ENCODE peak calls at places on chromosomes 16 and 17, in ten cellular contexts. M is neural progenitor cell, H is GM12865, U is tibial nerve, J is Peyer's patch, B is cardiac muscle cell, W is cardiac fibroblast, I is mucosa of descending colon, D is DND-41, N is GM23248. S is an unnamed sample.

GRCh38 chr16:48611329-48612137 is 1.6 kb upstream of the N4BP1 start:
- DNase-seq in M (no peak), H (peak; percentile 83), U (no peak), J (peak; percentile 84), B (no peak), W (no peak), I (peak; percentile 63), D (no peak), N (no peak), S (peak; percentile 64)

GRCh38 chr17:69575346-69575761 is 160.9 kb downstream of the MAP2K6 start:
- DNase-seq in M (peak; percentile 43), H (peak; percentile 34), U (no peak), J (no peak), B (peak; percentile 87), W (peak; percentile 44), I (no peak), D (no peak), N (peak; percentile 47), S (no peak)

GRCh38 chr17:66349549-66350245 is 47.3 kb downstream of the PRKCA start:
- DNase-seq in M (no peak), H (no peak), U (no peak), J (no peak), B (no peak), W (no peak), I (no peak), D (no peak), N (peak; percentile 12), S (no peak)

GRCh38 chr17:50787106-50787505 is 19.8 kb upstream of the ANKRD40CL start:
- DNase-seq in M (no peak), H (no peak), U (no peak), J (no peak), B (no peak), W (no peak), I (no peak), D (no peak), N (no peak), S (no peak)

GRCh38 chr16:12398029-12398735 is 405.5 kb downstream of the CPPED1 start:
- DNase-seq in M (no peak), H (no peak), U (no peak), J (no peak), B (peak; percentile 19), W (no peak), I (no peak), D (no peak), N (no peak), S (no peak)

GRCh38 chr16:30626230-30626629 is 16.0 kb upstream of the ZNF689 start:
- DNase-seq in M (no peak), H (no peak), U (no peak), J (no peak), B (no peak), W (no peak), I (no peak), D (no peak), N (no peak), S (no peak)

GRCh38 chr17:2122641-2123302 is 67.9 kb downstream of the HIC1 start:
- DNase-seq in M (peak; percentile 50), H (no peak), U (peak; percentile 45), J (peak; percentile 64), B (peak; percentile 89), W (peak; percentile 81), I (peak; percentile 59), D (no peak), N (peak; percentile 14), S (no peak)

GRCh38 chr17:1461193-1461944 is 5.3 kb upstream of the CRK start:
- DNase-seq in M (no peak), H (no peak), U (no peak), J (no peak), B (no peak), W (peak; percentile 21), I (no peak), D (no peak), N (no peak), S (no peak)

DNA sequence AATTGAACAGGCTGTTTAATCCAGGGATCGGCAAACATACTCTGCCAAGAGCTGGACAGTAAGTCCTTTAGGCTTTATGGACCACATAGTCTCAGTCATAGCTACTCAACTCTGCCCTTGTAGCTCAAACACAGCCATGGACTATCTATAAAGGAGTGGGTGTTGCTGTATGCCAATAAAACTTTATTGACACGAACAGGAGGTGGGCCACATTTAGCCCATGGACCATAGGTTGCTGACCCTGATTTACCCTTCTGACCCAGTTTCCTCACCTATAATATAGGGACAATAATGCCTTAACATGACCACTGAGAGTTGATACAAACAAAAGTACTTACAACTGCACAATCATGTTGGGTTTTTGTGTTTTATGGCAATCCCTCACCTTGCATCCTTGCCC is 257.0 kb upstream of the SDK2 start:
- DNase-seq in M (no peak), H (no peak), U (no peak), J (no peak), B (no peak), W (no peak), I (no peak), D (no peak), N (no peak), S (no peak)
- H3K4me3 ChIP-seq in M (peak overlapping the region; percentile 38), H (no peak overlapping the region), U (peak overlapping the region; percentile 41), J (no peak overlapping the region), B (peak overlapping the region; percentile 33), W (no peak overlapping the region), I (no peak overlapping the region), D (no peak overlapping the region), N (no peak overlapping the region), S (no peak overlapping the region)

GRCh38 chr17:27983853-27984252 is 58.6 kb upstream of the NLK start:
- DNase-seq in M (no peak), H (no peak), U (no peak), J (no peak), B (no peak), W (no peak), I (no peak), D (no peak), N (no peak), S (no peak)

GRCh38 chr17:27984816-27985215 is 57.7 kb upstream of the NLK start:
- DNase-seq in M (no peak), H (no peak), U (no peak), J (no peak), B (no peak), W (no peak), I (no peak), D (no peak), N (no peak), S (no peak)

GRCh38 chr17:27984404-27984803 is 58.1 kb upstream of the NLK start:
- DNase-seq in M (no peak), H (no peak), U (no peak), J (no peak), B (no peak), W (no peak), I (no peak), D (no peak), N (no peak), S (no peak)

GRCh38 chr17:27985736-27986394 is 56.6 kb upstream of the NLK start:
- DNase-seq in M (no peak), H (peak; percentile 40), U (no peak), J (no peak), B (no peak), W (no peak), I (no peak), D (no peak), N (no peak), S (no peak)

GRCh38 chr17:27985306-27985705 is 57.2 kb upstream of the NLK start:
- DNase-seq in M (no peak), H (no peak), U (no peak), J (no peak), B (peak; percentile 37), W (no peak), I (no peak), D (no peak), N (no peak), S (no peak)
- H3K4me3 ChIP-seq in M (no peak overlapping the region), H (no peak overlapping the region), U (no peak overlapping the region), J (no peak overlapping the region), B (no peak overlapping the region), W (no peak overlapping the region), I (no peak overlapping the region), D (no peak overlapping the region), N (no peak overlapping the region), S (no peak overlapping the region)

GRCh38 chr16:86581458-86581857 is 3.1 kb downstream of the FOXL1 start:
- DNase-seq in M (no peak), H (no peak), U (no peak), J (no peak), B (no peak), W (peak; percentile 48), I (no peak), D (no peak), N (peak; percentile 59), S (no peak)

GRCh38 chr16:86579268-86580062 is 1.1 kb downstream of the FOXL1 start:
- DNase-seq in M (peak; percentile 53), H (no peak), U (no peak), J (no peak), B (peak; percentile 33), W (peak; percentile 42), I (no peak), D (no peak), N (peak; percentile 66), S (no peak)

GRCh38 chr16:86580063-86580797 is 1.9 kb downstream of the FOXL1 start:
- DNase-seq in M (no peak), H (no peak), U (no peak), J (no peak), B (no peak), W (peak; percentile 43), I (no peak), D (no peak), N (peak; percentile 50), S (no peak)

GRCh38 chr16:86578499-86579267 is at the start of gene FOXL1:
- DNase-seq in M (peak; percentile 58), H (no peak), U (no peak), J (no peak), B (peak; percentile 59), W (peak; percentile 86), I (no peak), D (no peak), N (peak; percentile 91), S (no peak)

GRCh38 chr16:86580798-86581185 is 2.4 kb downstream of the FOXL1 start:
- DNase-seq in M (no peak), H (no peak), U (no peak), J (no peak), B (no peak), W (no peak), I (no peak), D (no peak), N (no peak), S (no peak)
- H3K4me3 ChIP-seq in M (no peak overlapping the region), H (no peak overlapping the region), U (peak overlapping the region; percentile 46), J (no peak overlapping the region), B (no peak overlapping the region), W (no peak overlapping the region), I (no peak overlapping the region), D (no peak overlapping the region), N (peak overlapping the region; percentile 81), S (no peak overlapping the region)

GRCh38 chr16:84268231-84268630 is 26.4 kb upstream of the WFDC1 start:
- DNase-seq in M (no peak), H (no peak), U (no peak), J (no peak), B (no peak), W (no peak), I (no peak), D (no peak), N (no peak), S (no peak)

GRCh38 chr16:84262939-84263338 is 23.1 kb upstream of the KCNG4 start:
- DNase-seq in M (no peak), H (no peak), U (no peak), J (no peak), B (no peak), W (no peak), I (no peak), D (no peak), N (no peak), S (no peak)

GRCh38 chr16:84267380-84267779 is 27.3 kb upstream of the WFDC1 start:
- DNase-seq in M (no peak), H (no peak), U (no peak), J (no peak), B (no peak), W (no peak), I (no peak), D (no peak), N (no peak), S (no peak)

GRCh38 chr16:84268661-84269060 is 26.0 kb upstream of the WFDC1 start:
- DNase-seq in M (peak; percentile 12), H (no peak), U (no peak), J (no peak), B (no peak), W (no peak), I (no peak), D (no peak), N (no peak), S (no peak)

GRCh38 chr16:84266451-84266850 is 26.6 kb upstream of the KCNG4 start:
- DNase-seq in M (peak; percentile 85), H (peak; percentile 63), U (peak; percentile 42), J (peak; percentile 52), B (peak; percentile 76), W (peak; percentile 73), I (peak; percentile 38), D (peak; percentile 21), N (peak; percentile 62), S (peak; percentile 62)
- H3K4me3 ChIP-seq in M (no peak overlapping the region), H (no peak overlapping the region), U (no peak overlapping the region), J (no peak overlapping the region), B (no peak overlapping the region), W (no peak overlapping the region), I (no peak overlapping the region), D (no peak overlapping the region), N (no peak overlapping the region), S (no peak overlapping the region)